ENCODE peak calls at places on chromosomes 6 and 20, in eight cellular contexts. One of them, this sample, is unnamed.

GRCh38 chr6:144646066-144646800 is 361.1 kb downstream of the UTRN start:
- DNase-seq in cardiac fibroblast: no peak
- DNase-seq in psoas muscle: no peak
- DNase-seq in SK-N-SH: no peak
- DNase-seq in ovary: no peak
- DNase-seq in foreskin fibroblast: peak; percentile 31
- DNase-seq in epithelial cell of esophagus: no peak
- DNase-seq in endothelial cell of umbilical vein: no peak
- DNase-seq in this sample: peak; percentile 3

GRCh38 chr6:89021629-89022028 is 58.2 kb upstream of the RNGTT start:
- DNase-seq in cardiac fibroblast: no peak
- DNase-seq in ovary: no peak
- DNase-seq in foreskin fibroblast: no peak
- DNase-seq in psoas muscle: no peak
- DNase-seq in SK-N-SH: no peak
- DNase-seq in endothelial cell of umbilical vein: no peak
- DNase-seq in epithelial cell of esophagus: peak; percentile 78
- DNase-seq in this sample: no peak

GRCh38 chr6:22657341-22657985 is 88.1 kb downstream of the HDGFL1 start:
- DNase-seq in cardiac fibroblast: no peak
- DNase-seq in SK-N-SH: no peak
- DNase-seq in foreskin fibroblast: no peak
- DNase-seq in epithelial cell of esophagus: peak; percentile 33
- DNase-seq in ovary: no peak
- DNase-seq in psoas muscle: no peak
- DNase-seq in endothelial cell of umbilical vein: no peak
- DNase-seq in this sample: no peak

GRCh38 chr20:31355981-31356380 is 12.4 kb upstream of the DEFB118 start:
- DNase-seq in ovary: no peak
- DNase-seq in SK-N-SH: no peak
- DNase-seq in foreskin fibroblast: no peak
- DNase-seq in psoas muscle: no peak
- DNase-seq in epithelial cell of esophagus: no peak
- DNase-seq in endothelial cell of umbilical vein: no peak
- DNase-seq in cardiac fibroblast: no peak
- DNase-seq in this sample: no peak

GRCh38 chr6:168037856-168038255 is 40.4 kb downstream of the KIF25 start:
- DNase-seq in psoas muscle: no peak
- DNase-seq in epithelial cell of esophagus: peak; percentile 48
- DNase-seq in cardiac fibroblast: no peak
- DNase-seq in SK-N-SH: no peak
- DNase-seq in foreskin fibroblast: no peak
- DNase-seq in ovary: no peak
- DNase-seq in endothelial cell of umbilical vein: no peak
- DNase-seq in this sample: no peak

GRCh38 chr20:63116412-63117106 is 99.4 kb downstream of the YTHDF1 start:
- DNase-seq in foreskin fibroblast: peak; percentile 62
- DNase-seq in epithelial cell of esophagus: no peak
- DNase-seq in psoas muscle: peak; percentile 36
- DNase-seq in cardiac fibroblast: peak; percentile 15
- DNase-seq in SK-N-SH: no peak
- DNase-seq in endothelial cell of umbilical vein: peak; percentile 10
- DNase-seq in ovary: peak; percentile 46
- DNase-seq in this sample: no peak

GRCh38 chr6:132218063-132218696 is 183.1 kb downstream of the MOXD1 start:
- DNase-seq in foreskin fibroblast: peak; percentile 56
- DNase-seq in psoas muscle: no peak
- DNase-seq in cardiac fibroblast: peak; percentile 74
- DNase-seq in epithelial cell of esophagus: peak; percentile 32
- DNase-seq in ovary: no peak
- DNase-seq in endothelial cell of umbilical vein: peak; percentile 63
- DNase-seq in SK-N-SH: peak; percentile 13
- DNase-seq in this sample: no peak

GRCh38 chr20:46999821-47000465 is 105.3 kb downstream of the EYA2 start:
- DNase-seq in epithelial cell of esophagus: no peak
- DNase-seq in cardiac fibroblast: no peak
- DNase-seq in foreskin fibroblast: no peak
- DNase-seq in psoas muscle: no peak
- DNase-seq in SK-N-SH: no peak
- DNase-seq in ovary: no peak
- DNase-seq in endothelial cell of umbilical vein: no peak
- DNase-seq in this sample: no peak

GRCh38 chr6:137313928-137314855 is 95.0 kb upstream of the IFNGR1 start:
- DNase-seq in psoas muscle: peak; percentile 79
- DNase-seq in epithelial cell of esophagus: peak; percentile 70
- DNase-seq in ovary: peak; percentile 76
- DNase-seq in endothelial cell of umbilical vein: peak; percentile 62
- DNase-seq in cardiac fibroblast: peak; percentile 94
- DNase-seq in foreskin fibroblast: peak; percentile 88
- DNase-seq in SK-N-SH: peak; percentile 64
- DNase-seq in this sample: peak; percentile 14

GRCh38 chr6:7156666-7157278 is 49.0 kb downstream of the RREB1 start:
- DNase-seq in SK-N-SH: no peak
- DNase-seq in epithelial cell of esophagus: peak; percentile 51
- DNase-seq in endothelial cell of umbilical vein: no peak
- DNase-seq in ovary: no peak
- DNase-seq in foreskin fibroblast: peak; percentile 87
- DNase-seq in psoas muscle: no peak
- DNase-seq in cardiac fibroblast: peak; percentile 88
- DNase-seq in this sample: no peak

GRCh38 chr6:6610031-6610591 is 21.6 kb downstream of the LY86 start:
- DNase-seq in SK-N-SH: no peak
- DNase-seq in psoas muscle: no peak
- DNase-seq in epithelial cell of esophagus: no peak
- DNase-seq in cardiac fibroblast: no peak
- DNase-seq in ovary: no peak
- DNase-seq in endothelial cell of umbilical vein: no peak
- DNase-seq in foreskin fibroblast: no peak
- DNase-seq in this sample: no peak

GRCh38 chr6:34005845-34006644 is 139.8 kb downstream of the GRM4 start:
- DNase-seq in ovary: no peak
- DNase-seq in foreskin fibroblast: no peak
- DNase-seq in endothelial cell of umbilical vein: no peak
- DNase-seq in SK-N-SH: no peak
- DNase-seq in cardiac fibroblast: no peak
- DNase-seq in psoas muscle: no peak
- DNase-seq in epithelial cell of esophagus: no peak
- DNase-seq in this sample: no peak

GRCh38 chr6:22765015-22765414 is 195.6 kb downstream of the HDGFL1 start:
- DNase-seq in endothelial cell of umbilical vein: peak; percentile 18
- DNase-seq in epithelial cell of esophagus: peak; percentile 35
- DNase-seq in psoas muscle: no peak
- DNase-seq in ovary: no peak
- DNase-seq in SK-N-SH: no peak
- DNase-seq in foreskin fibroblast: peak; percentile 36
- DNase-seq in cardiac fibroblast: peak; percentile 64
- DNase-seq in this sample: no peak

DNA sequence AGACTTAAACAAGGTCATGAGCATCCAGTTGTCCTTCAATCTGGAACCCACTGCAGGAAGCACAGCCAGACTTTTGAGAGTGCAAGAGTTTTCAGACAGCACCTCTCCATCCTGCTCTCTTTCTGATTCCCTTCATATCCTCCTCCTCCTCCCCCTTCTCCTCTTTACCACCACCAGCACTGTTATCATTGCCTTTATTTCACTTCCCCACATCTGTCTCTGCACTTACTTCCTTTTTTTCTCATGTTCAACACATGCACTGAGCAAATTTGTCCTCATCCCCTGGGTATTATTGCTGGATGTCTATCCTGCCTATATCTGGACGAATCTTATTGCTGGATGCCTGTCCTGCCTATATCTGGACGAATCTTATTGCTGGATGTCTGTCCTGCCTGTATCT is 554.8 kb downstream of the DHX35 start:
- DNase-seq in ovary: no peak
- DNase-seq in epithelial cell of esophagus: no peak
- DNase-seq in endothelial cell of umbilical vein: no peak
- DNase-seq in foreskin fibroblast: no peak
- DNase-seq in SK-N-SH: no peak
- DNase-seq in psoas muscle: no peak
- DNase-seq in cardiac fibroblast: no peak
- DNase-seq in this sample: no peak
- TF ChIP-seq CTCF in ovary: no peak
- TF ChIP-seq CTCF in epithelial cell of esophagus: no peak
- TF ChIP-seq CTCF in endothelial cell of umbilical vein: no peak
- TF ChIP-seq CTCF in foreskin fibroblast: no peak
- TF ChIP-seq CTCF in SK-N-SH: no peak
- TF ChIP-seq CTCF in psoas muscle: no peak
- TF ChIP-seq CTCF in cardiac fibroblast: no peak
- TF ChIP-seq CTCF in this sample: no peak

GRCh38 chr20:21396921-21397340 is 395 bp downstream of the NKX2-4 start:
- DNase-seq in epithelial cell of esophagus: peak; percentile 6
- DNase-seq in psoas muscle: no peak
- DNase-seq in endothelial cell of umbilical vein: no peak
- DNase-seq in ovary: no peak
- DNase-seq in foreskin fibroblast: no peak
- DNase-seq in cardiac fibroblast: no peak
- DNase-seq in SK-N-SH: peak; percentile 65
- DNase-seq in this sample: no peak
- H3K4me3 ChIP-seq in epithelial cell of esophagus: no peak overlapping the region
- H3K4me3 ChIP-seq in psoas muscle: peak overlapping the region; percentile 46
- H3K4me3 ChIP-seq in endothelial cell of umbilical vein: no peak overlapping the region
- H3K4me3 ChIP-seq in ovary: no peak overlapping the region
- H3K4me3 ChIP-seq in foreskin fibroblast: no peak overlapping the region
- H3K4me3 ChIP-seq in cardiac fibroblast: no peak overlapping the region
- H3K4me3 ChIP-seq in SK-N-SH: peak overlapping the region; percentile 1
- H3K4me3 ChIP-seq in this sample: no peak overlapping the region

GRCh38 chr6:121405306-121405705 is 30.1 kb upstream of the GJA1 start:
- DNase-seq in cardiac fibroblast: no peak
- DNase-seq in epithelial cell of esophagus: no peak
- DNase-seq in SK-N-SH: no peak
- DNase-seq in ovary: no peak
- DNase-seq in foreskin fibroblast: no peak
- DNase-seq in endothelial cell of umbilical vein: no peak
- DNase-seq in psoas muscle: no peak
- DNase-seq in this sample: no peak

GRCh38 chr6:121413831-121414368 is 21.5 kb upstream of the GJA1 start:
- DNase-seq in psoas muscle: no peak
- DNase-seq in cardiac fibroblast: peak; percentile 6
- DNase-seq in SK-N-SH: no peak
- DNase-seq in epithelial cell of esophagus: no peak
- DNase-seq in foreskin fibroblast: no peak
- DNase-seq in ovary: no peak
- DNase-seq in endothelial cell of umbilical vein: no peak
- DNase-seq in this sample: no peak

GRCh38 chr6:121403981-121404380 is 31.5 kb upstream of the GJA1 start:
- DNase-seq in epithelial cell of esophagus: no peak
- DNase-seq in endothelial cell of umbilical vein: no peak
- DNase-seq in ovary: no peak
- DNase-seq in psoas muscle: no peak
- DNase-seq in foreskin fibroblast: no peak
- DNase-seq in SK-N-SH: no peak
- DNase-seq in cardiac fibroblast: no peak
- DNase-seq in this sample: no peak

GRCh38 chr6:121408321-121408720 is 27.1 kb upstream of the GJA1 start:
- DNase-seq in psoas muscle: no peak
- DNase-seq in endothelial cell of umbilical vein: no peak
- DNase-seq in epithelial cell of esophagus: no peak
- DNase-seq in cardiac fibroblast: no peak
- DNase-seq in ovary: no peak
- DNase-seq in foreskin fibroblast: no peak
- DNase-seq in SK-N-SH: no peak
- DNase-seq in this sample: no peak
- TF ChIP-seq CTCF in psoas muscle: no peak
- TF ChIP-seq CTCF in endothelial cell of umbilical vein: no peak
- TF ChIP-seq CTCF in epithelial cell of esophagus: no peak
- TF ChIP-seq CTCF in cardiac fibroblast: no peak
- TF ChIP-seq CTCF in ovary: no peak
- TF ChIP-seq CTCF in foreskin fibroblast: no peak
- TF ChIP-seq CTCF in SK-N-SH: no peak
- TF ChIP-seq CTCF in this sample: no peak

DNA sequence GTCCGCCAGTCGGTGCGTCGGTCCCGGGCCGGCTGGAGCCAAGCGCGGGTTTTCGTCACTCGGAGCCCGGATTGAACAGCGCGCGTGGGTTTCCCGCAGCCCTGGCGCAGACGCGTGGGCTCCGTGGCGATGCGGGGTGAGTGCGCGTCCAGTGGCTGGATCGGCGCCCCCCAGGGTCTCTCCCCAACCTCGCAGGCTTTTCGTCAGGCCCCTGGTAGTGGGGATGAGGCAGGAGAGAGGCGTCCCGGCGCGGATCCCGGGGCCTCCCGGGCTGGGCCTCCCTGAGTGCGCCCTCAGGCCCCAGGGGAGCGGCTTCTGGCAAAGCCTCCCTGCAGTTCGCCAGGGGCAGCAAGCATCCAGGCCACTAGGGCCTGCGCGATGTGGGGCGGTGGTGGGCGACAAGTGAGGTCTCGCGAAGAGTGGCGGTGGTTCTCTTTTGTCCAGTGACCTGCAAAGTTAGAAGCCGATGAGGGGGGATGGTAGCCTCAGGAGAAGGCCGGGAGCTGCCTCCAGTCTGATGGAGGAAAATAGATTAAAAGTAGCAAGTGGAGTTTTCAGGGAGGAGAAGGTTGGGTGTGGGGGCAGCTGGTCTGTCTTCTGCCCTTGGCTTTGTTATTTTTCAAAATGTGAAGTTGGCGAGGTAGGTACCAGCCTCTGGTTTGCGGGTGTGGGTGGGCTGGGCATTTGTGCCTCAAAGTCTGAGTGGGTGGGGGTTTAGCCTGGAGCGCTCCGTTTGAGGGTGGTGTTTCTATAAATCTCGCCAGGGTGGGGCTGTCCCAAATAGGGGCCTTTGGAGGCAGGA is 1.6 kb downstream of the TOX2 start:
- DNase-seq in cardiac fibroblast: peak; percentile 48
- DNase-seq in foreskin fibroblast: peak; percentile 69
- DNase-seq in epithelial cell of esophagus: no peak
- DNase-seq in SK-N-SH: peak; percentile 72
- DNase-seq in psoas muscle: no peak
- DNase-seq in endothelial cell of umbilical vein: no peak
- DNase-seq in ovary: no peak
- DNase-seq in this sample: no peak
- H3K4me3 ChIP-seq in cardiac fibroblast: peak overlapping the region; percentile 64
- H3K4me3 ChIP-seq in foreskin fibroblast: peak overlapping the region; percentile 62
- H3K4me3 ChIP-seq in epithelial cell of esophagus: no peak overlapping the region
- H3K4me3 ChIP-seq in SK-N-SH: peak overlapping the region; percentile 60
- H3K4me3 ChIP-seq in psoas muscle: peak overlapping the region; percentile 41
- H3K4me3 ChIP-seq in endothelial cell of umbilical vein: peak overlapping the region; percentile 56
- H3K4me3 ChIP-seq in ovary: no peak overlapping the region
- H3K4me3 ChIP-seq in this sample: peak overlapping the region; percentile 61